ENCODE peak calls at places on chromosomes 13 and 19, in four cellular contexts. D is AG04450, Y is glutamatergic neuron, C is RWPE1. M is an unnamed sample.

GRCh38 chr19:53808710-53809125 is 15.4 kb downstream of the NLRP12 start:
- DNase-seq in D (no peak), Y (no peak), C (peak), M (no peak)

GRCh38 chr19:12708641-12709040 is 12.2 kb upstream of the FBXW9 start:
- DNase-seq in D (no peak), Y (no peak), C (no peak), M (no peak)

GRCh38 chr19:13102416-13102665 is 317 bp downstream of the LYL1 start:
- DNase-seq in D (no peak), Y (no peak), C (no peak), M (no peak)

GRCh38 chr13:44273991-44274810 is 99.4 kb upstream of the SERP2 start:
- DNase-seq in D (peak), Y (no peak), C (peak), M (no peak)

GRCh38 chr13:75961911-75962310 is 325.8 kb downstream of the LMO7 start:
- DNase-seq in D (no peak), Y (no peak), C (no peak), M (no peak)

GRCh38 chr19:41746593-41747227 is 8.6 kb upstream of the CEACAM6 start:
- DNase-seq in D (no peak), Y (peak), C (peak), M (no peak)

GRCh38 chr13:94784066-94784465 is 71.7 kb upstream of the SOX21 start:
- DNase-seq in D (no peak), Y (no peak), C (no peak), M (no peak)

GRCh38 chr19:38669532-38669931 is 22.1 kb downstream of the ACTN4 start:
- DNase-seq in D (no peak), Y (no peak), C (no peak), M (no peak)

GRCh38 chr19:51524661-51525264 is 6.7 kb downstream of the SIGLEC6 start:
- DNase-seq in D (no peak), Y (no peak), C (no peak), M (no peak)

GRCh38 chr19:18098891-18099622 is 1.5 kb downstream of the MAST3 start:
- DNase-seq in D (no peak), Y (no peak), C (no peak), M (no peak)

GRCh38 chr13:47865883-47866282 is 135.2 kb downstream of the SUCLA2 start:
- DNase-seq in D (no peak), Y (no peak), C (no peak), M (no peak)

GRCh38 chr19:9362905-9363304 is at the start of gene ZNF177:
- DNase-seq in D (no peak), Y (no peak), C (no peak), M (no peak)

GRCh38 chr13:74372511-74372910 is 238.3 kb upstream of the KLF12 start:
- DNase-seq in D (no peak), Y (no peak), C (no peak), M (no peak)

GRCh38 chr13:99015606-99016520 is 38.0 kb upstream of the DOCK9 start:
- DNase-seq in D (no peak), Y (no peak), C (no peak), M (no peak)

GRCh38 chr19:4375620-4376228 is 24.6 kb downstream of the SH3GL1 start:
- DNase-seq in D (no peak), Y (no peak), C (no peak), M (no peak)

GRCh38 chr19:36528921-36529518 is 949 bp upstream of the ZNF260 start:
- DNase-seq in D (no peak), Y (peak), C (peak), M (no peak)

GRCh38 chr13:101211261-101211660 is 205.0 kb downstream of the NALCN start:
- DNase-seq in D (no peak), Y (no peak), C (peak), M (no peak)

GRCh38 chr19:19637523-19638251 is 5.8 kb downstream of the GMIP start:
- DNase-seq in D (no peak), Y (no peak), C (no peak), M (no peak)

GRCh38 chr13:75405976-75406703 is 75.8 kb downstream of the TBC1D4 start:
- DNase-seq in D (no peak), Y (no peak), C (no peak), M (no peak)

GRCh38 chr13:76329004-76329403 is 557.2 kb downstream of the KCTD12 start:
- DNase-seq in D (no peak), Y (no peak), C (no peak), M (no peak)

GRCh38 chr19:20999731-21000352 is 20.6 kb upstream of the ZNF430 start:
- DNase-seq in D (peak), Y (peak), C (peak), M (peak)

GRCh38 chr13:44014501-44014900 is 134.8 kb downstream of the LACC1 start:
- DNase-seq in D (no peak), Y (no peak), C (no peak), M (no peak)

GRCh38 chr19:38676878-38677646 is 29.6 kb downstream of the ACTN4 start:
- DNase-seq in D (no peak), Y (no peak), C (no peak), M (no peak)

GRCh38 chr19:36113895-36114762 is 546 bp downstream of the POLR2I start:
- DNase-seq in D (no peak), Y (peak), C (no peak), M (no peak)

GRCh38 chr13:94329277-94329676 is 150.2 kb downstream of the DCT start:
- DNase-seq in D (no peak), Y (no peak), C (no peak), M (no peak)

GRCh38 chr13:93984070-93984469 is 495.4 kb downstream of the DCT start:
- DNase-seq in D (no peak), Y (no peak), C (no peak), M (no peak)

GRCh38 chr13:73299787-73300186 is 241.0 kb downstream of the KLF5 start:
- DNase-seq in D (peak), Y (no peak), C (no peak), M (no peak)

GRCh38 chr13:20136781-20137703 is 23.8 kb downstream of the GJA3 start:
- DNase-seq in D (no peak), Y (peak), C (no peak), M (peak)

GRCh38 chr13:47148543-47148942 is 251.7 kb upstream of the HTR2A start:
- DNase-seq in D (no peak), Y (no peak), C (no peak), M (no peak)

GRCh38 chr19:43552616-43553015 is 19.6 kb downstream of the ZNF575 start:
- DNase-seq in D (no peak), Y (no peak), C (no peak), M (no peak)

GRCh38 chr19:3459322-3459881 is 20.9 kb downstream of the SMIM24 start:
- DNase-seq in D (peak), Y (no peak), C (peak), M (no peak)

GRCh38 chr13:114105351-114106225 is 26.8 kb downstream of the RASA3 start:
- DNase-seq in D (no peak), Y (no peak), C (no peak), M (no peak)

GRCh38 chr19:10295847-10296591 is 6.3 kb downstream of the ICAM5 start:
- DNase-seq in D (no peak), Y (peak), C (no peak), M (no peak)

GRCh38 chr19:55647732-55648656 is at the start of gene CCDC106:
- DNase-seq in D (no peak), Y (peak), C (peak), M (no peak)

GRCh38 chr19:10517760-10518443 is 655 bp upstream of the S1PR5 start:
- DNase-seq in D (no peak), Y (peak), C (peak), M (no peak)

GRCh38 chr19:45693168-45693788 is 812 bp downstream of the QPCTL start:
- DNase-seq in D (no peak), Y (peak), C (peak), M (peak)

GRCh38 chr13:112101360-112101930 is 34.5 kb downstream of the SOX1 start:
- DNase-seq in D (no peak), Y (no peak), C (no peak), M (no peak)

GRCh38 chr13:112103971-112104872 is 37.3 kb downstream of the SOX1 start:
- DNase-seq in D (no peak), Y (no peak), C (no peak), M (no peak)

GRCh38 chr13:112103260-112103843 is 36.4 kb downstream of the SOX1 start:
- DNase-seq in D (no peak), Y (no peak), C (no peak), M (no peak)

GRCh38 chr13:112104873-112105234 is 37.9 kb downstream of the SOX1 start:
- DNase-seq in D (no peak), Y (no peak), C (no peak), M (no peak)

DNA sequence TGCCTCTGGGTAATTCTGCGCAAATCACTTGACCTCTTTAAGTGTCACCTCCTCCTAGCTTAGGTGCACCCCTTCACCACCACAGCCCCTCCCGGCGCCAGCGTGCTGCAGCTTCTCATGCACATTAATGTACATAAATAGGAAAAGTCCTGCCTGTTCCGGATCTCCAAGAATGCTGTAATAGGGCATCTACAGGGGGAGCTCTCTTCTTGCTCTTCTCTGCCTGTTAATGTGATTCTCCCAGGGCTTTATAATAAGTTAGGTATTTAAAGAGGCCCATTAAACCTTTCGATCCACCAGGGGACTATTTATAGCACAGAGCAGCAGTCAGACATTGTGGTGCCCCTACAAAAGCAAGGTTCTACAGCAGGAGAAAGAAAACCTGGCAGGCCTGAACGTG is 35.3 kb downstream of the SOX1 start:
- DNase-seq in D (no peak), Y (no peak), C (peak), M (no peak)
- TF ChIP-seq CTCF in D (no peak), Y (no peak), C (no peak), M (peak)

DNA sequence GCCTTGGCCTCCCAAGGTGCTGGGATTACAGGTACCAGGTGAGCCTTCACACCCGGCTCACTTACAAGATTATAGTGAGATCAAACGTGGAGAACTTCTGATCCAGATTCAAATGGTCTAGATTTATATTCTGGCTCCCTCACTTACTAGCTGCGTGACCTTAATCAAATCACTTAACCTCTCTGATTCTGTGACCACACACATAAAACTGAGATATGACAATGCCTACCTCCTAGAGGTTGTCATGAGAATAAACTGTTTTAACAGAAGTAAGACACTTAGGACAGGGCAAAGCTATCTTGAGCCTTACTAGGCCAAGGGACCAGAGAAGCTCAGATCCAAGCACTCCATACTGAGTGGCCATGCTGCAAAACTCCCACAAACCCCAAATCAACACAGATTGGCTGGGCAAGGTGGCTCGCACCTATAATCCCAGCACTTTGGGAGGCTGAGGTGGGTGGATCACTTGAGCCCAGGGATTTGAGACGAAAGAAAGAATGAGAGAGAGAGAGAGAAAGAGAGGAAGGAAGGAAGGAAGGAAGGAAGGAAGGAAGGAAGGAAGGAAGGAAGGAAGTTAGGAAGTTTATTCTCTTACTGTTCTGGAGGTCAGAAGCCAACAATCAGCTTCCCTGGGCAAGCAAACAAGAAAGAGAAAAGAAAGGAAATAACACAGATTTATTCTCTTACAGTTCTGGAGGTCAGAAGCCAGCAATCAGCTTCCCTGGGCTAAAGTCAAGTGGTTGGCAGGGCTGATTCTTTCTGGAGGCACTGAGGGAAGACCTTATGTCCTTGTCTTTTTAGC is 46.1 kb upstream of the MAP3K10 start:
- DNase-seq in D (no peak), Y (no peak), C (no peak), M (no peak)
- TF ChIP-seq CTCF in D (no peak), Y (no peak), C (no peak), M (no peak)

GRCh38 chr13:92573467-92574057 is 653.0 kb upstream of the GPC6 start:
- DNase-seq in D (no peak), Y (peak), C (no peak), M (no peak)
- TF ChIP-seq CTCF in D (peak), Y (peak), C (no peak), M (peak)

GRCh38 chr13:29454931-29455481 is 140.5 kb downstream of the SLC7A1 start:
- DNase-seq in D (no peak), Y (no peak), C (peak), M (no peak)
- TF ChIP-seq CTCF in D (peak), Y (peak), C (no peak), M (peak)

DNA sequence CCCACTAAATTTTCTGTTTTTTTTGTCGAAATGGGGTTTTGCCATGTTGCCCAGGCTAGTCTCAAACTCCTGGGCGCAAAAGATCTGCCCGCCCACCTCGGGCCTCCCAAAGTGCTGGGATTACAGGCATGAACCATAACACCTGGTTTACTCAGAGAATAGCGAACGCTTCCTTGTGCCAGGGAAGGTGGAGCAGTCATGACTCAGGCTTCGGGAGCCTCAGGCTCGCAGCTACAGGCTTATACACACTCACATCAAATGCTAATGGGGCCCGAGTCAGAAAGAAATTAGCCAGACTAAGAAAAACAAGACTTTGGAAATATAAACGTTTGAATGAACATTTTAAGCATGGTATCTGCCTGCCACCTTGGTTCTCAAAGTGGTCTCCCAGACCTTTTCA is 11.0 kb upstream of the TPT1 start:
- DNase-seq in D (no peak), Y (no peak), C (peak), M (no peak)
- TF ChIP-seq CTCF in D (no peak), Y (no peak), C (no peak), M (no peak)

DNA sequence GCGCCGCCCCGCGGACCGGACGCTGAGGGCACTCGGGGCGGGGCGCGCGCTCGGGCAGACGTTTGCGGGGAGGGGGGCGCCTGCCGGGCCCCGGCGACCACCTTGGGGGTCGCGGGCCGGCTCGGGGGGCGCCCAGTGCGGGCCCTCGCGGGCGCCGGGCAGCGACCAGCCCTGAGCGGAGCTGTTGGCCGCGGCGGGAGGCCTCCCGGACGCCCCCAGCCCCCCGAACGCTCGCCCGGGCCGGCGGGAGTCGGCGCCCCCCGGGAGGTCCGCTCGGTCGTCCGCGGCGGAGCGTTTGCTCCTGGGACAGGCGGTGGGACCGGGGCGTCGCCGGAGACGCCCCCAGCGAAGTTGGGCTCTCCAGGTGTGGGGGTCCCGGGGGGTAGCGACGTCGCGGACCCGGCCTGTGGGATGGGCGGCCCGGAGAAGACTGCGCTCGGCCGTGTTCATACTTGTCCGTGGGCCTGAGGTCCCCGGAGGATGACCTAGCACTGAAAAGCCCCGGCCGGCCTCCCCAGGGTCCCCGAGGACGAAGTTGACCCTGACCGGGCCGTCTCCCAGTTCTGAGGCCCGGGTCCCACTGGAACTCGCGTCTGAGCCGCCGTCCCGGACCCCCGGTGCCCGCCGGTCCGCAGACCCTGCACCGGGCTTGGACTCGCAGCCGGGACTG is 620 bp downstream of the STK11 start:
- DNase-seq in D (no peak), Y (peak), C (no peak), M (no peak)
- TF ChIP-seq CTCF in D (no peak), Y (no peak), C (no peak), M (no peak)

GRCh38 chr13:33015791-33016323 is 366 bp upstream of the KL start:
- DNase-seq in D (no peak), Y (peak), C (no peak), M (peak)

GRCh38 chr13:33017410-33017929 is 1.2 kb downstream of the KL start:
- DNase-seq in D (no peak), Y (no peak), C (no peak), M (no peak)

GRCh38 chr13:33018886-33019285 is 2.7 kb downstream of the KL start:
- DNase-seq in D (no peak), Y (no peak), C (no peak), M (no peak)

GRCh38 chr13:33015275-33015674 is 948 bp upstream of the KL start:
- DNase-seq in D (no peak), Y (no peak), C (no peak), M (no peak)

GRCh38 chr13:33016414-33017409 is at the start of gene KL:
- DNase-seq in D (no peak), Y (peak), C (no peak), M (no peak)
- TF ChIP-seq CTCF in D (no peak), Y (no peak), C (no peak), M (no peak)

DNA sequence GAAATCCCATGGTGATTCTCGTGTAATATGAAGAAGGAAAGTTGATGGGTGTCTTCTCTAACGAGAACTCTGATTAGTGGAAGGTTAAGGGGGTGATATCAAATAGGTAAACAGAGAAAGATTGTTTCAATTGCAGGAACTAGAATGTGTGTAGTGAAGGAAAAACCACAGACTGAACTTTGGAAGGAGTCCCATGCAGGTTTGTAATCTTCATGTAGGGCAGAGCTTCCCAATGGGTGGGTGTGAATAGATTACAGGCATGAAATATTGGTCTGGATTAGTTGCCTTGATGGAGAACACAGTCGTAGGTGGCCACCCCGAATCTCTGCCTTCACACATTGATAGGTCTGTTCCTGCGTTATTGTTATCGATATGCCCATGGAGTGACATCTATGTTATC is 295.5 kb downstream of the KCNRG start:
- DNase-seq in D (no peak), Y (no peak), C (no peak), M (no peak)
- TF ChIP-seq CTCF in D (no peak), Y (no peak), C (no peak), M (no peak)

DNA sequence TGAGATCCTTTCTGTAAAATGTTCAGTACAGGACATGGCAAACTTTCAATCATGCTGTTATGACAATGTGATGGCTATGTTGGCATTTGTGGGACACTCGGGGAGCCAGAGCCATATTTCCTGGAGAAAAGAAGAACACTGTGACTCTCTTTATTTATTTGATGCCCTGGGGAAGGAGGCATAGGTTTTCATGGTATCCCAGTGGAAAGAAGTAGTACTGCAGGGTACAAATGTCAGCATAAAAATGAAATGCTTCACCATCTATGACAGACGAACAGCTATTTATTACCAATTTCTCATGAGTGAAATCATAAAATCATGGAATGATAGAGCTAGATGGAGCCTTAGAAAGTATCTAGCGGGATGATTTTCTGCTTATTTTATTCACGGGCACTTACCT is 217.1 kb downstream of the COL4A1 start:
- DNase-seq in D (no peak), Y (no peak), C (peak), M (no peak)
- TF ChIP-seq CTCF in D (peak), Y (peak), C (peak), M (peak)

GRCh38 chr19:5504115-5504514 is 48.9 kb downstream of the ZNRF4 start:
- DNase-seq in D (no peak), Y (no peak), C (no peak), M (no peak)
- TF ChIP-seq CTCF in D (no peak), Y (no peak), C (no peak), M (no peak)